ENCODE peak calls at places on chromosome 22, in ten cellular contexts. One of them, this sample, is unnamed.

GRCh38 chr22:38965614-38966378 is 8.4 kb downstream of the APOBEC3A start:
- DNase-seq in K562: no peak
- DNase-seq in sigmoid colon: no peak
- DNase-seq in body of pancreas: no peak
- DNase-seq in A549: no peak
- DNase-seq in adrenal gland: no peak
- DNase-seq in prostate gland: no peak
- DNase-seq in endothelial cell of umbilical vein: no peak
- DNase-seq in H54: no peak
- DNase-seq in IMR-90: no peak
- DNase-seq in this sample: peak

GRCh38 chr22:25702046-25702445 is 39.9 kb upstream of the MYO18B start:
- DNase-seq in K562: no peak
- DNase-seq in sigmoid colon: no peak
- DNase-seq in body of pancreas: no peak
- DNase-seq in A549: no peak
- DNase-seq in adrenal gland: no peak
- DNase-seq in prostate gland: no peak
- DNase-seq in endothelial cell of umbilical vein: peak
- DNase-seq in H54: no peak
- DNase-seq in IMR-90: peak
- DNase-seq in this sample: peak

GRCh38 chr22:48052621-48052890 is 1290.1 kb downstream of the TBC1D22A start:
- DNase-seq in K562: no peak
- DNase-seq in sigmoid colon: no peak
- DNase-seq in body of pancreas: no peak
- DNase-seq in A549: no peak
- DNase-seq in adrenal gland: no peak
- DNase-seq in prostate gland: no peak
- DNase-seq in endothelial cell of umbilical vein: no peak
- DNase-seq in H54: no peak
- DNase-seq in IMR-90: no peak
- DNase-seq in this sample: no peak

GRCh38 chr22:24875862-24876506 is 70.0 kb downstream of the SGSM1 start:
- DNase-seq in K562: peak
- DNase-seq in sigmoid colon: no peak
- DNase-seq in body of pancreas: no peak
- DNase-seq in A549: no peak
- DNase-seq in adrenal gland: no peak
- DNase-seq in prostate gland: no peak
- DNase-seq in endothelial cell of umbilical vein: peak
- DNase-seq in H54: no peak
- DNase-seq in IMR-90: no peak
- DNase-seq in this sample: peak

GRCh38 chr22:30444632-30445437 is 19.3 kb downstream of the MTFP1 start:
- DNase-seq in K562: peak
- DNase-seq in sigmoid colon: no peak
- DNase-seq in body of pancreas: peak
- DNase-seq in A549: peak
- DNase-seq in adrenal gland: peak
- DNase-seq in prostate gland: no peak
- DNase-seq in endothelial cell of umbilical vein: peak
- DNase-seq in H54: no peak
- DNase-seq in IMR-90: peak
- DNase-seq in this sample: peak

GRCh38 chr22:25232301-25232700 is 12.9 kb downstream of the CRYBB2 start:
- DNase-seq in K562: no peak
- DNase-seq in sigmoid colon: no peak
- DNase-seq in body of pancreas: no peak
- DNase-seq in A549: no peak
- DNase-seq in adrenal gland: no peak
- DNase-seq in prostate gland: no peak
- DNase-seq in endothelial cell of umbilical vein: no peak
- DNase-seq in H54: no peak
- DNase-seq in IMR-90: peak
- DNase-seq in this sample: no peak

GRCh38 chr22:44025171-44026065 is 1.3 kb downstream of the PARVB start:
- DNase-seq in K562: peak
- DNase-seq in sigmoid colon: no peak
- DNase-seq in body of pancreas: no peak
- DNase-seq in A549: no peak
- DNase-seq in adrenal gland: no peak
- DNase-seq in prostate gland: no peak
- DNase-seq in endothelial cell of umbilical vein: peak
- DNase-seq in H54: no peak
- DNase-seq in IMR-90: no peak
- DNase-seq in this sample: peak

GRCh38 chr22:46000081-46001027 is 23.4 kb upstream of the WNT7B start:
- DNase-seq in K562: no peak
- DNase-seq in sigmoid colon: peak
- DNase-seq in body of pancreas: no peak
- DNase-seq in A549: no peak
- DNase-seq in adrenal gland: no peak
- DNase-seq in prostate gland: no peak
- DNase-seq in endothelial cell of umbilical vein: no peak
- DNase-seq in H54: no peak
- DNase-seq in IMR-90: no peak
- DNase-seq in this sample: no peak

GRCh38 chr22:47324435-47324990 is 562.1 kb downstream of the TBC1D22A start:
- DNase-seq in K562: no peak
- DNase-seq in sigmoid colon: no peak
- DNase-seq in body of pancreas: no peak
- DNase-seq in A549: no peak
- DNase-seq in adrenal gland: no peak
- DNase-seq in prostate gland: no peak
- DNase-seq in endothelial cell of umbilical vein: no peak
- DNase-seq in H54: no peak
- DNase-seq in IMR-90: no peak
- DNase-seq in this sample: no peak

GRCh38 chr22:24325105-24325757 is 54.6 kb downstream of the SPECC1L start:
- DNase-seq in K562: peak
- DNase-seq in sigmoid colon: no peak
- DNase-seq in body of pancreas: no peak
- DNase-seq in A549: peak
- DNase-seq in adrenal gland: peak
- DNase-seq in prostate gland: peak
- DNase-seq in endothelial cell of umbilical vein: peak
- DNase-seq in H54: peak
- DNase-seq in IMR-90: peak
- DNase-seq in this sample: peak

DNA sequence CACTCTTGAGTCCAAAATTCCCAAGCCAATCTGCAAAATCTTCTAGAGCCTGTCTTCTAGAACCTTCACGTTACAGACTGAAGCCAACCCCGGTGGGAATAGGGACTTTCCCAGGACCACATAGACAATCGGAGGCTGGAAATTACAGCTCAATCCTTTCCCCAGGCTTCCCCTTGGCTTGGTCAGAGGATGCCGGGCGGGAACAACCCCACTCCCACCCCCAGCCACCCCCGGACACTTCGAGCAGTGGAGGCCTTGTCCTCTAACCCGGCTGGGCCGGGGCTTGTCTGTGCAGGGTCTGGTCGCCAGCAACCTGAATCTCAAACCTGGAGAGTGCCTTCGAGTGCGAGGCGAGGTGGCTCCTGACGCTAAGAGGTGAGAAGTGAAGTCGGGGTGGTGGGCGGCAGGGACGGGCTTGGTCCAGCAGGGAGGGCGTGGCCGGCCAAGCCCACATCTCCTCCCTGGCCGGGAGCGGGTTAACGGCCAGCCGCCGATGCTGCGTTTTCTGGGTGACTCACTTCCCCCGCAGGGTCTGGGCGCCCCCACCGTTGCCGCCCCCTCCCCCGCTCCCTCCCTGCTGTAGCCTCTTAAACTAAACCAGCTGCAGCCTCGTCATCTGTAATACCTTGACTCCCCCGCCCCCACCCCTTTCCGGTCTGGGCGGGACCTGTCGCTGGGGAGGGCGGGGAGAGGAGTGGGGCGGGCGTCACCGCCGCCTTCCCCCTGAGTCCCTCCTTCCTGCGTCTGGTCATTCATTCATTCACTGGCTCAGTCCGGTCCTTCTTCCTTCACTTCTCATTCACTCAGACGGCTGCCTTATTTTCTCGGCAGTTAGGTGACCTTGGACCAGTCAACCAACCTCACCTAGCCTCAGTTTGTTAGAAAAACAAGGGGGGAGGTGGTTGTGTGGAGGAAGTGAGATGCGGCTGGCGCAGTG is 1.5 kb downstream of the LGALS1 start:
- DNase-seq in K562: peak
- DNase-seq in sigmoid colon: peak
- DNase-seq in body of pancreas: peak
- DNase-seq in A549: no peak
- DNase-seq in adrenal gland: peak
- DNase-seq in prostate gland: peak
- DNase-seq in endothelial cell of umbilical vein: peak
- DNase-seq in H54: peak
- DNase-seq in IMR-90: peak
- DNase-seq in this sample: peak
- TF ChIP-seq POLR2A in K562: no peak
- TF ChIP-seq POLR2A in sigmoid colon: peak
- TF ChIP-seq POLR2A in body of pancreas: peak
- TF ChIP-seq POLR2A in A549: peak
- TF ChIP-seq POLR2A in adrenal gland: no peak
- TF ChIP-seq POLR2A in prostate gland: peak
- TF ChIP-seq POLR2A in endothelial cell of umbilical vein: peak
- TF ChIP-seq POLR2A in H54: peak
- TF ChIP-seq POLR2A in IMR-90: peak
- TF ChIP-seq POLR2A in this sample: no peak

DNA sequence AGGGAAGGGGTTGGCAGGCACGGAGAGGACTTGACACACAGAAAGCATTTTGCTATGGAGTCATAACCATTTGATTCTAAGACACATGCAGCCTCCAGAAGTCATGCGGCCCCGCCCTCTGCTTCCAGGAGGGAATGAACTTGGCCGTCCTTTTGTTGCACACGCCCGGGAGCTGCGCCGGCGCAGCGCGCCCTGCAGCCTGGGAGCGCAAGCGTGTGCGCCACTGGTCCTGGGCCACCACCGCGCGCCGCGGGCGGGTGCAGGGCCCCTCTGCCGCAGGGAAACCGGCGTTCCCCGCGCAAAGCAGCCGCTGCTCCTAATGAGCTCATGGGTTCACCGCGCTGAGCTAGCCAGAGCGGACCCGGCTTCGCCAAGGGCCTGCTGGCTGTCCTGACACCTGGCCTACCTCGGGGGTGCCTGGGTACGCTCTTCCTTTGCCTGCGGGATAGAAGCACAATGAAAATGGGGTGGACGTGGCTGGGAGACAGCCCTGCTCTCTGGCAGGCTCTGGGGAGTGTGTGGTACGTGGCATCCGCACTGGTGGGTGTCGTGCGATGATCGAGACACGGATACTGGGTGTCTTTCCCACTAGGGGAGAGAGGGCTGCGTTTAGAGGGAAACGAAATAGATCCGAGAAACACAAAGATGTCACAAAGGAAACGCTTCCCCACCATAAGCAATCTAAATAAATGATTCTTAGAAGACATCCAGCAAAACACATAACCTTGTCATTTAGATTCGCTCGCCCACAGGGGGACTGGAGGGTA is 669 bp downstream of the MICAL3 start:
- DNase-seq in K562: peak
- DNase-seq in sigmoid colon: peak
- DNase-seq in body of pancreas: peak
- DNase-seq in A549: peak
- DNase-seq in adrenal gland: peak
- DNase-seq in prostate gland: peak
- DNase-seq in endothelial cell of umbilical vein: peak
- DNase-seq in H54: peak
- DNase-seq in IMR-90: peak
- DNase-seq in this sample: peak
- TF ChIP-seq POLR2A in K562: no peak
- TF ChIP-seq POLR2A in sigmoid colon: peak
- TF ChIP-seq POLR2A in body of pancreas: peak
- TF ChIP-seq POLR2A in A549: peak
- TF ChIP-seq POLR2A in adrenal gland: no peak
- TF ChIP-seq POLR2A in prostate gland: peak
- TF ChIP-seq POLR2A in endothelial cell of umbilical vein: no peak
- TF ChIP-seq POLR2A in H54: peak
- TF ChIP-seq POLR2A in IMR-90: no peak
- TF ChIP-seq POLR2A in this sample: no peak

GRCh38 chr22:32411829-32412592 is at the start of gene RTCB:
- DNase-seq in K562: peak
- DNase-seq in sigmoid colon: peak
- DNase-seq in body of pancreas: peak
- DNase-seq in A549: peak
- DNase-seq in adrenal gland: peak
- DNase-seq in prostate gland: peak
- DNase-seq in endothelial cell of umbilical vein: peak
- DNase-seq in H54: peak
- DNase-seq in IMR-90: peak
- DNase-seq in this sample: peak
- TF ChIP-seq POLR2A in K562: peak
- TF ChIP-seq POLR2A in sigmoid colon: peak
- TF ChIP-seq POLR2A in body of pancreas: peak
- TF ChIP-seq POLR2A in A549: peak
- TF ChIP-seq POLR2A in adrenal gland: no peak
- TF ChIP-seq POLR2A in prostate gland: peak
- TF ChIP-seq POLR2A in endothelial cell of umbilical vein: peak
- TF ChIP-seq POLR2A in H54: no peak
- TF ChIP-seq POLR2A in IMR-90: peak
- TF ChIP-seq POLR2A in this sample: peak

GRCh38 chr22:40950888-40951794 is at the start of gene RBX1:
- DNase-seq in K562: peak
- DNase-seq in sigmoid colon: peak
- DNase-seq in body of pancreas: peak
- DNase-seq in A549: peak
- DNase-seq in adrenal gland: peak
- DNase-seq in prostate gland: peak
- DNase-seq in endothelial cell of umbilical vein: peak
- DNase-seq in H54: peak
- DNase-seq in IMR-90: peak
- DNase-seq in this sample: peak

GRCh38 chr22:40953446-40953845 is 2.3 kb downstream of the RBX1 start:
- DNase-seq in K562: no peak
- DNase-seq in sigmoid colon: no peak
- DNase-seq in body of pancreas: no peak
- DNase-seq in A549: no peak
- DNase-seq in adrenal gland: no peak
- DNase-seq in prostate gland: no peak
- DNase-seq in endothelial cell of umbilical vein: no peak
- DNase-seq in H54: no peak
- DNase-seq in IMR-90: no peak
- DNase-seq in this sample: peak

GRCh38 chr22:40955516-40955915 is 4.3 kb downstream of the RBX1 start:
- DNase-seq in K562: no peak
- DNase-seq in sigmoid colon: no peak
- DNase-seq in body of pancreas: no peak
- DNase-seq in A549: no peak
- DNase-seq in adrenal gland: no peak
- DNase-seq in prostate gland: no peak
- DNase-seq in endothelial cell of umbilical vein: no peak
- DNase-seq in H54: no peak
- DNase-seq in IMR-90: peak
- DNase-seq in this sample: peak

GRCh38 chr22:40954095-40954494 is 2.9 kb downstream of the RBX1 start:
- DNase-seq in K562: no peak
- DNase-seq in sigmoid colon: no peak
- DNase-seq in body of pancreas: no peak
- DNase-seq in A549: no peak
- DNase-seq in adrenal gland: no peak
- DNase-seq in prostate gland: no peak
- DNase-seq in endothelial cell of umbilical vein: no peak
- DNase-seq in H54: no peak
- DNase-seq in IMR-90: no peak
- DNase-seq in this sample: peak

GRCh38 chr22:40951795-40952602 is 821 bp downstream of the RBX1 start:
- DNase-seq in K562: no peak
- DNase-seq in sigmoid colon: no peak
- DNase-seq in body of pancreas: no peak
- DNase-seq in A549: no peak
- DNase-seq in adrenal gland: no peak
- DNase-seq in prostate gland: no peak
- DNase-seq in endothelial cell of umbilical vein: no peak
- DNase-seq in H54: no peak
- DNase-seq in IMR-90: peak
- DNase-seq in this sample: no peak
- TF ChIP-seq POLR2A in K562: peak
- TF ChIP-seq POLR2A in sigmoid colon: no peak
- TF ChIP-seq POLR2A in body of pancreas: peak
- TF ChIP-seq POLR2A in A549: peak
- TF ChIP-seq POLR2A in adrenal gland: peak
- TF ChIP-seq POLR2A in prostate gland: peak
- TF ChIP-seq POLR2A in endothelial cell of umbilical vein: peak
- TF ChIP-seq POLR2A in H54: no peak
- TF ChIP-seq POLR2A in IMR-90: no peak
- TF ChIP-seq POLR2A in this sample: peak